ENCODE peak calls at places on chromosomes 6 and 20, in five cellular contexts. F, A, V, C and H are unnamed samples.

GRCh38 chr6:16855460-16855859 is 94.2 kb upstream of the ATXN1 start:
- DNase-seq in C (no peak), F (no peak), V (no peak), A (no peak), H (no peak)

GRCh38 chr6:56579155-56579851 is 63.4 kb downstream of the DST start:
- DNase-seq in V (no peak), C (no peak), F (peak; percentile 41), A (no peak), H (no peak)

GRCh38 chr6:117501722-117502121 is 19.2 kb downstream of the DCBLD1 start:
- DNase-seq in F (no peak), C (no peak), V (no peak), A (no peak), H (no peak)

GRCh38 chr20:9301129-9302072 is 213.0 kb upstream of the LAMP5 start:
- DNase-seq in A (no peak), C (no peak), F (peak; percentile 50), V (peak; percentile 4), H (no peak)

GRCh38 chr20:57415791-57416190 is 24.6 kb downstream of the RBM38 start:
- DNase-seq in V (no peak), F (no peak), C (no peak), A (no peak), H (no peak)

GRCh38 chr20:50645253-50646068 is 45.9 kb downstream of the RIPOR3 start:
- DNase-seq in F (peak; percentile 95), A (no peak), V (peak; percentile 49), C (no peak), H (peak; percentile 95)

GRCh38 chr6:150427823-150428222 is 59.0 kb downstream of the IYD start:
- DNase-seq in C (no peak), V (no peak), F (no peak), A (no peak), H (no peak)

GRCh38 chr6:159092631-159093030 is 47.8 kb upstream of the TAGAP start:
- DNase-seq in V (no peak), A (no peak), F (peak; percentile 23), C (no peak), H (no peak)

GRCh38 chr6:157893238-157893637 is 70.2 kb downstream of the SNX9 start:
- DNase-seq in C (no peak), A (peak; percentile 25), F (no peak), V (no peak), H (no peak)

GRCh38 chr6:133891814-133892443 is 3.0 kb downstream of the TCF21 start:
- DNase-seq in C (peak; percentile 39), F (peak; percentile 9), A (no peak), V (no peak), H (no peak)

GRCh38 chr6:36399970-36400369 is 12.5 kb upstream of the ETV7 start:
- DNase-seq in F (no peak), A (no peak), C (no peak), V (no peak), H (no peak)

GRCh38 chr6:15904651-15905376 is 224.1 kb upstream of the MYLIP start:
- DNase-seq in A (no peak), F (no peak), V (no peak), C (no peak), H (no peak)

GRCh38 chr20:46820682-46821081 is 74.0 kb upstream of the EYA2 start:
- DNase-seq in V (no peak), F (no peak), A (no peak), C (no peak), H (no peak)

GRCh38 chr20:32478576-32478975 is 106.6 kb downstream of the NOL4L start:
- DNase-seq in C (no peak), A (no peak), V (no peak), F (no peak), H (no peak)

GRCh38 chr20:64116016-64116415 is 8.7 kb upstream of the NPBWR2 start:
- DNase-seq in C (no peak), F (no peak), V (no peak), A (no peak), H (peak; percentile 0)

GRCh38 chr6:90574610-90575009 is 12.3 kb downstream of the MAP3K7 start:
- DNase-seq in V (no peak), A (peak; percentile 6), C (no peak), F (peak; percentile 57), H (no peak)

GRCh38 chr6:26524722-26525360 is 13.3 kb upstream of the HMGN4 start:
- DNase-seq in F (no peak), C (no peak), V (no peak), A (no peak), H (no peak)

GRCh38 chr6:41427642-41428401 is 92.4 kb downstream of the NCR2 start:
- DNase-seq in F (peak; percentile 57), C (peak; percentile 71), V (peak; percentile 67), A (no peak), H (peak; percentile 82)

GRCh38 chr6:219019-219570 is 73.2 kb upstream of the DUSP22 start:
- DNase-seq in F (no peak), V (peak; percentile 1), A (peak; percentile 81), C (no peak), H (no peak)

GRCh38 chr6:106770663-106771062 is 141.3 kb downstream of the QRSL1 start:
- DNase-seq in A (no peak), C (no peak), F (no peak), V (no peak), H (no peak)

GRCh38 chr6:17381429-17382147 is 11.8 kb upstream of the CAP2 start:
- DNase-seq in A (no peak), F (peak; percentile 80), C (no peak), V (no peak), H (no peak)

GRCh38 chr6:127902933-127903332 is 2.1 kb upstream of the THEMIS start:
- DNase-seq in A (no peak), V (no peak), C (no peak), F (no peak), H (no peak)

GRCh38 chr20:12653642-12654041 is 355.1 kb upstream of the SPTLC3 start:
- DNase-seq in A (no peak), C (no peak), F (no peak), V (no peak), H (no peak)

GRCh38 chr6:106527111-106527510 is 102.2 kb downstream of the RTN4IP1 start:
- DNase-seq in C (no peak), A (no peak), V (no peak), F (peak; percentile 55), H (no peak)

GRCh38 chr6:16391451-16391912 is 153.1 kb downstream of the GMPR start:
- DNase-seq in V (no peak), A (no peak), C (no peak), F (peak; percentile 26), H (no peak)

GRCh38 chr6:46032112-46032998 is 16.7 kb upstream of the CLIC5 start:
- DNase-seq in C (no peak), V (no peak), F (no peak), A (no peak), H (peak; percentile 30)

GRCh38 chr6:9943026-9943425 is 471.8 kb downstream of the TFAP2A start:
- DNase-seq in C (no peak), A (no peak), V (no peak), F (no peak), H (no peak)

GRCh38 chr6:160348209-160348551 is at the start of gene SLC22A3:
- DNase-seq in A (no peak), C (peak; percentile 37), V (peak; percentile 69), F (no peak), H (peak; percentile 56)

GRCh38 chr20:64177420-64177783 is 13.2 kb downstream of the MYT1 start:
- DNase-seq in V (no peak), C (no peak), A (no peak), F (no peak), H (no peak)

GRCh38 chr6:140708386-140708785 is 1333.9 kb upstream of the CITED2 start:
- DNase-seq in A (no peak), V (no peak), C (no peak), F (no peak), H (no peak)

GRCh38 chr6:43052225-43052841 is 1.3 kb downstream of the CUL7 start:
- DNase-seq in A (no peak), V (no peak), F (no peak), C (no peak), H (no peak)

GRCh38 chr6:43053545-43054205 is at the start of gene CUL7:
- DNase-seq in C (peak; percentile 98), F (peak; percentile 99), A (peak; percentile 89), V (peak; percentile 91), H (peak; percentile 98)

GRCh38 chr6:43050981-43051380 is 2.7 kb downstream of the CUL7 start:
- DNase-seq in A (no peak), C (no peak), F (no peak), V (no peak), H (no peak)

GRCh38 chr6:43054206-43054943 is 724 bp upstream of the CUL7 start:
- DNase-seq in C (peak; percentile 50), F (peak; percentile 21), A (no peak), V (no peak), H (peak; percentile 31)

GRCh38 chr6:43052842-43053544 is 658 bp downstream of the CUL7 start:
- DNase-seq in A (peak; percentile 24), V (no peak), C (no peak), F (peak; percentile 67), H (peak; percentile 57)
- TF ChIP-seq EZH2phosphoT487 in A (no peak), V (no peak), C (no peak), F (no peak), H (no peak)

DNA sequence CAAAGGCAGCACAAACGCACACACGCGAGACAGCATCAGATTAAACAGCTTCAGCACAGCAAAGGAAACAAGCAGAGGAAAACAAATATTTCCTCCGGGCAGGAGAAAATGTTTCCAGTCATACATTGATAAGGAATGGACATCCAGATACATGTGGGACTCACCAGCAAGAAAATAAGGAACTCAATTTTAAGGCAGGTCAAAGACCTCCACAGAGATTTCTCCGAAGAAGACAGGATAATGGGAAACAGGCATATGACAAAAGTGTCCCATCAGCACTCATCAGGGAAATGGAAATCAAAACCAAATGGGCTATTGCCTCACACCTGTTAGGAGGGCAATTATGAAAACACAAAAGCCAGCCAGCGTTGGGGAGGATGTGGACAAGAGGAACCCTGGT is 9.7 kb upstream of the SLCO4A1 start:
- DNase-seq in F (no peak), V (no peak), A (no peak), C (no peak), H (no peak)
- TF ChIP-seq EZH2phosphoT487 in F (no peak), V (no peak), A (no peak), C (no peak), H (no peak)

DNA sequence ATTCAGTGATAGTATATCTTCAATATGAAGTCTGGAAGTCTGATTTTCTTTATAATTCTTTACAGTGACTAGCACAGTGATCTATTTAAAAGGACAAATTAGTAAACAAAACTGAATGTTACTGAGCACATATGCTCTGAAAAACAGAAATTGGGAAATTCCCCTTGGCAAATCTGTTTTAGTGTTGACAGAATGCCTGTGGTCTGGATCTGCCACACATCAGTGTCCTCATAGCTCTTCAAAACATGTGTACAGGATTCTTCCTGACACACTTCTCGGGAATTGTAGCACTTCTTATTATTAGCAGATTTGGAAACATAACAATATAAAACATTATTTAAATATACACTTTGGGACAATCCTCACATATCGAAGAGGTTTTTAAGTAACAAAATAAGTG is 354.3 kb downstream of the COL12A1 start:
- DNase-seq in F (peak; percentile 65), C (no peak), A (no peak), V (no peak), H (no peak)
- TF ChIP-seq EZH2phosphoT487 in F (peak; percentile 30), C (no peak), A (no peak), V (no peak), H (no peak)

GRCh38 chr20:43363506-43363905 is 94.2 kb upstream of the SRSF6 start:
- DNase-seq in C (no peak), V (no peak), F (peak; percentile 58), A (no peak), H (no peak)
- TF ChIP-seq EZH2phosphoT487 in C (no peak), V (no peak), F (no peak), A (no peak), H (no peak)

GRCh38 chr6:142763205-142763604 is 181.8 kb downstream of the HIVEP2 start:
- DNase-seq in C (no peak), F (peak; percentile 89), A (no peak), V (no peak), H (no peak)
- TF ChIP-seq EZH2phosphoT487 in C (no peak), F (no peak), A (no peak), V (no peak), H (no peak)